ENCODE peak calls at places on chromosomes 7 and 10, in six cellular contexts. E, U, A, F, Y and N are unnamed samples.

GRCh38 chr7:11557627-11558026 is 274.4 kb downstream of the THSD7A start:
- DNase-seq in E (peak), U (peak), A (no peak), F (peak), Y (no peak), N (peak)

GRCh38 chr7:74083928-74084721 is 521 bp downstream of the LIMK1 start:
- DNase-seq in E (peak), U (peak), A (peak), F (no peak), Y (no peak), N (peak)

GRCh38 chr7:127652333-127653248 is 597 bp downstream of the SND1 start:
- DNase-seq in E (no peak), U (peak), A (peak), F (no peak), Y (no peak), N (no peak)

GRCh38 chr10:70984986-70985719 is 96.8 kb upstream of the PCBD1 start:
- DNase-seq in E (peak), U (no peak), A (no peak), F (no peak), Y (no peak), N (no peak)

GRCh38 chr7:21318916-21319270 is 109.0 kb upstream of the SP4 start:
- DNase-seq in E (no peak), U (no peak), A (no peak), F (no peak), Y (no peak), N (no peak)

GRCh38 chr10:66928000-66928770 is 2.3 kb downstream of the LRRTM3 start:
- DNase-seq in E (no peak), U (peak), A (peak), F (peak), Y (no peak), N (peak)

GRCh38 chr10:128005858-128006257 is 99.0 kb downstream of the PTPRE start:
- DNase-seq in E (no peak), U (no peak), A (no peak), F (no peak), Y (no peak), N (no peak)

GRCh38 chr7:157022681-157023588 is 12.5 kb upstream of the MNX1 start:
- DNase-seq in E (peak), U (peak), A (no peak), F (no peak), Y (no peak), N (peak)

GRCh38 chr7:159128767-159129166 is 15.9 kb downstream of the VIPR2 start:
- DNase-seq in E (no peak), U (no peak), A (no peak), F (no peak), Y (no peak), N (peak)

GRCh38 chr7:70571403-70571911 is 560.5 kb upstream of the GALNT17 start:
- DNase-seq in E (peak), U (no peak), A (peak), F (no peak), Y (no peak), N (peak)

GRCh38 chr10:114631678-114632417 is 26.2 kb downstream of the ABLIM1 start:
- DNase-seq in E (peak), U (peak), A (peak), F (peak), Y (no peak), N (peak)

GRCh38 chr10:75763652-75764051 is 332.2 kb downstream of the LRMDA start:
- DNase-seq in E (no peak), U (no peak), A (no peak), F (no peak), Y (no peak), N (no peak)

GRCh38 chr10:33106767-33107166 is 148.7 kb upstream of the ITGB1 start:
- DNase-seq in E (no peak), U (peak), A (no peak), F (peak), Y (no peak), N (peak)

GRCh38 chr10:113425596-113425995 is 127.3 kb upstream of the HABP2 start:
- DNase-seq in E (no peak), U (no peak), A (no peak), F (no peak), Y (no peak), N (no peak)

GRCh38 chr10:131580076-131580652 is 268.6 kb upstream of the TCERG1L start:
- DNase-seq in E (no peak), U (no peak), A (no peak), F (no peak), Y (no peak), N (no peak)

GRCh38 chr7:92609921-92610518 is 19.8 kb upstream of the FAM133B start:
- DNase-seq in E (no peak), U (peak), A (peak), F (no peak), Y (no peak), N (no peak)

GRCh38 chr7:102273749-102274712 is 12.6 kb upstream of the SH2B2 start:
- DNase-seq in E (peak), U (peak), A (peak), F (no peak), Y (no peak), N (no peak)

GRCh38 chr10:60235001-60235400 is 154.7 kb downstream of the ANK3 start:
- DNase-seq in E (no peak), U (no peak), A (no peak), F (no peak), Y (no peak), N (no peak)

GRCh38 chr10:91349381-91349780 is 60.8 kb upstream of the HECTD2 start:
- DNase-seq in E (no peak), U (peak), A (peak), F (no peak), Y (no peak), N (no peak)

GRCh38 chr7:127447326-127447945 is 54.9 kb upstream of the ZNF800 start:
- DNase-seq in E (no peak), U (peak), A (peak), F (peak), Y (no peak), N (peak)

GRCh38 chr7:42254217-42254616 is 17.2 kb upstream of the GLI3 start:
- DNase-seq in E (no peak), U (no peak), A (peak), F (no peak), Y (no peak), N (no peak)

GRCh38 chr10:75187961-75188426 is 22.6 kb upstream of the VDAC2 start:
- DNase-seq in E (peak), U (peak), A (peak), F (peak), Y (no peak), N (peak)

GRCh38 chr7:120554960-120555571 is 282.1 kb downstream of the KCND2 start:
- DNase-seq in E (peak), U (peak), A (peak), F (peak), Y (peak), N (peak)

GRCh38 chr7:43637114-43637806 is 54.4 kb downstream of the STK17A start:
- DNase-seq in E (no peak), U (no peak), A (no peak), F (no peak), Y (no peak), N (no peak)

GRCh38 chr7:120273476-120273975 is 551 bp downstream of the KCND2 start:
- DNase-seq in E (peak), U (peak), A (peak), F (peak), Y (peak), N (peak)

GRCh38 chr10:127163632-127164031 is 32.8 kb downstream of the INSYN2A start:
- DNase-seq in E (no peak), U (no peak), A (peak), F (no peak), Y (no peak), N (no peak)

GRCh38 chr7:100457033-100457432 is 7.0 kb downstream of the SPACDR start:
- DNase-seq in E (no peak), U (no peak), A (no peak), F (no peak), Y (no peak), N (no peak)

GRCh38 chr7:22564511-22565045 is 64.6 kb upstream of the STEAP1B start:
- DNase-seq in E (no peak), U (no peak), A (peak), F (no peak), Y (no peak), N (no peak)

GRCh38 chr7:158724658-158725505 is 20.3 kb upstream of the NCAPG2 start:
- DNase-seq in E (no peak), U (no peak), A (no peak), F (no peak), Y (no peak), N (no peak)

GRCh38 chr7:132476541-132476940 is 99.7 kb downstream of the PLXNA4 start:
- DNase-seq in E (no peak), U (no peak), A (no peak), F (no peak), Y (no peak), N (no peak)

GRCh38 chr10:76318171-76318570 is 886.7 kb downstream of the LRMDA start:
- DNase-seq in E (no peak), U (no peak), A (no peak), F (no peak), Y (no peak), N (no peak)

GRCh38 chr7:74542558-74543117 is 88.9 kb downstream of the GTF2IRD1 start:
- DNase-seq in E (no peak), U (no peak), A (no peak), F (no peak), Y (peak), N (no peak)

GRCh38 chr7:111953611-111954010 is 252.6 kb downstream of the DOCK4 start:
- DNase-seq in E (no peak), U (peak), A (peak), F (no peak), Y (no peak), N (peak)

GRCh38 chr10:110858297-110858934 is 13.3 kb upstream of the PDCD4 start:
- DNase-seq in E (peak), U (no peak), A (no peak), F (no peak), Y (no peak), N (peak)

GRCh38 chr7:7996568-7996967 is 28.0 kb downstream of the GLCCI1 start:
- DNase-seq in E (peak), U (peak), A (peak), F (no peak), Y (no peak), N (no peak)

GRCh38 chr7:129496653-129497052 is 5.7 kb upstream of the SMKR1 start:
- DNase-seq in E (no peak), U (no peak), A (no peak), F (no peak), Y (no peak), N (no peak)